ENCODE peak calls at places on chromosome 9, in five cellular contexts. W is spleen, B is endothelial cell of umbilical vein, A is GM23338, M is sigmoid colon. U is an unnamed sample.
A peak's percentile ranks its signal among the peaks of the same experiment; 100 is the strongest.

GRCh38 chr9:138069731-138070456 is 192.3 kb downstream of the CACNA1B start:
- DNase-seq in A (no peak), M (no peak), W (peak; percentile 61), B (no peak), U (peak; percentile 81)

GRCh38 chr9:123346026-123346425 is 10.0 kb upstream of the CRB2 start:
- DNase-seq in W (no peak), B (no peak), M (no peak), A (no peak), U (no peak)

GRCh38 chr9:89549031-89549644 is 51.2 kb upstream of the SEMA4D start:
- DNase-seq in W (peak; percentile 96), A (peak; percentile 81), M (peak; percentile 82), B (peak; percentile 74), U (no peak)

GRCh38 chr9:112115109-112115508 is 60.0 kb downstream of the SUSD1 start:
- DNase-seq in W (no peak), B (no peak), M (no peak), A (no peak), U (no peak)

GRCh38 chr9:91038483-91039124 is 237.0 kb downstream of the SYK start:
- DNase-seq in B (no peak), W (no peak), A (no peak), M (no peak), U (peak; percentile 83)

GRCh38 chr9:114603183-114603582 is 7.9 kb upstream of the TMEM268 start:
- DNase-seq in B (no peak), W (no peak), M (no peak), A (no peak), U (no peak)

GRCh38 chr9:77987104-77987656 is 44.4 kb downstream of the GNAQ start:
- DNase-seq in B (no peak), M (no peak), W (no peak), A (no peak), U (no peak)

GRCh38 chr9:117616436-117616835 is 87.8 kb upstream of the TLR4 start:
- DNase-seq in B (no peak), M (no peak), A (no peak), W (no peak), U (no peak)

GRCh38 chr9:34590376-34591090 is 1.0 kb upstream of the CNTFR start:
- DNase-seq in A (peak; percentile 66), W (peak; percentile 71), M (peak; percentile 75), B (peak; percentile 19), U (no peak)

GRCh38 chr9:86891886-86892437 is 55.3 kb downstream of the GAS1 start:
- DNase-seq in A (no peak), W (no peak), B (no peak), M (no peak), U (no peak)

GRCh38 chr9:86077286-86077685 is 22.1 kb downstream of the GOLM1 start:
- DNase-seq in M (peak; percentile 89), B (no peak), A (no peak), W (no peak), U (no peak)

GRCh38 chr9:130301483-130302286 is 36.1 kb downstream of the HMCN2 start:
- DNase-seq in M (peak; percentile 93), W (no peak), A (no peak), B (no peak), U (no peak)

GRCh38 chr9:107705521-107705920 is 216.0 kb upstream of the KLF4 start:
- DNase-seq in B (no peak), W (no peak), A (no peak), M (no peak), U (no peak)

GRCh38 chr9:114072181-114073140 is 5.6 kb downstream of the AMBP start:
- DNase-seq in A (peak; percentile 49), W (peak; percentile 51), B (no peak), M (peak; percentile 75), U (no peak)

GRCh38 chr9:34328500-34328982 is 527 bp downstream of the KIF24 start:
- DNase-seq in M (no peak), A (peak; percentile 44), W (no peak), B (no peak), U (no peak)

GRCh38 chr9:108486791-108487190 is 369.0 kb downstream of the ACTL7B start:
- DNase-seq in A (no peak), M (no peak), B (no peak), W (no peak), U (no peak)

GRCh38 chr9:29514336-29514735 is 1941.1 kb upstream of the C9orf72 start:
- DNase-seq in B (no peak), W (no peak), M (no peak), A (peak; percentile 54), U (no peak)

GRCh38 chr9:14190240-14190639 is 123.7 kb downstream of the NFIB start:
- DNase-seq in W (no peak), M (no peak), B (no peak), A (no peak), U (no peak)

GRCh38 chr9:110531776-110532175 is 47.8 kb downstream of the SVEP1 start:
- DNase-seq in M (no peak), B (peak; percentile 31), W (no peak), A (no peak), U (no peak)

GRCh38 chr9:32406046-32406445 is 21.6 kb downstream of the ACO1 start:
- DNase-seq in B (no peak), M (no peak), W (no peak), A (no peak), U (no peak)

GRCh38 chr9:69771775-69772418 is 12.1 kb upstream of the PTAR1 start:
- DNase-seq in W (no peak), M (no peak), A (no peak), B (no peak), U (no peak)

GRCh38 chr9:124897570-124898460 is 35.9 kb downstream of the ARPC5L start:
- DNase-seq in W (no peak), A (no peak), M (no peak), B (no peak), U (no peak)

GRCh38 chr9:11235061-11235460 is 622.3 kb upstream of the PTPRD start:
- DNase-seq in B (no peak), A (no peak), M (no peak), W (no peak), U (no peak)

GRCh38 chr9:35564658-35565061 is 40.4 kb upstream of the TESK1 start:
- DNase-seq in W (no peak), B (no peak), A (no peak), M (no peak), U (no peak)

GRCh38 chr9:78167356-78167755 is 68.5 kb upstream of the CEP78 start:
- DNase-seq in W (no peak), B (peak; percentile 86), M (no peak), A (peak; percentile 7), U (no peak)

GRCh38 chr9:137670391-137671195 is 51.8 kb downstream of the EHMT1 start:
- DNase-seq in B (no peak), M (peak; percentile 60), W (peak; percentile 68), A (peak; percentile 57), U (no peak)

GRCh38 chr9:13721481-13722235 is 442.2 kb upstream of the MPDZ start:
- DNase-seq in M (no peak), W (no peak), A (no peak), B (no peak), U (no peak)

GRCh38 chr9:14165376-14166035 is 148.4 kb downstream of the NFIB start:
- DNase-seq in A (no peak), W (no peak), B (no peak), M (no peak), U (no peak)

GRCh38 chr9:81737871-81738507 is 48.6 kb upstream of the TLE1 start:
- DNase-seq in M (no peak), W (no peak), B (no peak), A (no peak), U (no peak)

GRCh38 chr9:682633-683508 is 158.6 kb upstream of the DMRT1 start:
- DNase-seq in W (no peak), A (no peak), M (no peak), B (peak; percentile 94), U (no peak)

GRCh38 chr9:6692433-6692832 is 46.9 kb upstream of the GLDC start:
- DNase-seq in B (no peak), M (no peak), A (no peak), W (no peak), U (no peak)

GRCh38 chr9:83714316-83714715 is 6.6 kb upstream of the UBQLN1 start:
- DNase-seq in M (no peak), A (no peak), B (peak; percentile 38), W (no peak), U (no peak)

GRCh38 chr9:16202221-16202620 is 649.4 kb downstream of the CCDC171 start:
- DNase-seq in A (no peak), M (no peak), W (no peak), B (no peak), U (no peak)

GRCh38 chr9:112777914-112778313 is 27.4 kb downstream of the SNX30 start:
- DNase-seq in B (no peak), M (no peak), A (no peak), W (no peak), U (no peak)

GRCh38 chr9:80387828-80388227 is 816.1 kb downstream of the TLE4 start:
- DNase-seq in B (no peak), W (no peak), A (no peak), M (no peak), U (no peak)

GRCh38 chr9:71121275-71122168 is at the start of gene TRPM3:
- DNase-seq in M (no peak), B (no peak), A (peak; percentile 89), W (no peak), U (no peak)
- TF ChIP-seq POLR2AphosphoS5 in M (no peak), B (no peak), A (peak; percentile 42), W (no peak), U (no peak)

GRCh38 chr9:121299467-121300282 is 31.7 kb downstream of the GSN start:
- DNase-seq in W (peak; percentile 87), M (peak; percentile 93), B (peak; percentile 41), A (peak; percentile 47), U (no peak)
- H3K4me3 ChIP-seq in W (peak overlapping the region; percentile 59), M (peak overlapping the region; percentile 62), B (peak overlapping the region; percentile 52), A (peak overlapping the region; percentile 70), U (peak overlapping the region; percentile 70)

DNA sequence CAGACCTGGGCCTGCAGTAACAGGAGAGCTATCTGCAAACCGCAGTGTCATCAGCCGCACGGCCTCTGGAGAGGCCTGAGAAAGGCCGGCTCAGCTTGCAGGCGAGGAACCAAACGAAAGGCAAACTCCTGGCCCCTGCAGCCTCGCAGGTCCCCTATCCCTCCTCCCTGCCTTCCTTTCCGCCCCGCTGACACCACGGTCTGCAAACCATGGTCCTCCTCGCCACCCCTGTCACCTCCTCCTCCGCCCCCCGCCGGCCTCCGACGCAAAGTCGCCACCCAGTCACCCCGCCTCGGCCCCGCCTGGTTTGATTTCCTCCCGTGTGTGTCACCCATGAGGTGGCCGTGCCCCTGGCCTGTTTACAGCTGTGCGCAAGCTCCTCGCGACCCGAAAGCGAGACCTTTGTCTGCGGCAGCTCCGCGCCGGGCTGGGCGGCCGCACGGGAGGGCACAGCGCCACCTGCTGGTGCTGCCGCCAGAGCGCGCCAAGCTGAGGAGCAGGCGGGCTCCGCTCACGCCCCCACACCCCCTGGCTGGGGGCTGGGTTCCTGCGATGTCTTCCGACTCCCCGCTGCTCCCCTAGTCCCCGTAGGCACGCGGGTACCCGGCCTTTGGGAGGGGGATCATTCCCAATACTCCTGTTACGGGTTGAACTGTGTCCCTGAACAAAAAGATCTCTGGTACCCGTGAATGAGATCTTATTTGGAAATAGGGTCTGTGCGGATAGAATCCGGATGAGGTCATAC is 19.4 kb downstream of the GBGT1 start:
- DNase-seq in W (peak; percentile 96), M (peak; percentile 88), A (peak; percentile 86), B (peak; percentile 69), U (no peak)
- TF ChIP-seq POLR2AphosphoS5 in W (peak; percentile 87), M (no peak), A (no peak), B (no peak), U (peak; percentile 42)

DNA sequence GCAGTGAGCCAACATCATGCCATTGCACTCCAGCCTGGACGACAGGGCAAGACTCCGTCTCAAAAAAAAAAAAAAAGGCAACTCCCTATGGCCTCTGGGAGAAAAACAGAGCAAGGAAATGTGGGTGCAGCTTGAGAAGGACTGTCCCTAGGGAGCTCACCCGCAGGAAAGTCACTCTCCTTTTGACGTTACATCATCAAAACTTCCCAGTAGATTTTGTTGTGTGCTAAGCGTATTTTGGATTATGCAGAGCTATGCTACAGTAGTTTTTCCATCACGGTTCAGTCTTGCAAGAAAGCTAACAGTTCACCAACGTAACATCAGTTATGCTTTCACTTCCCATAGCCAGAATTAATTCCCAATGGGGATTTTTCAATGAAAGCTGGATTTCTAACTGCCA is 138.8 kb downstream of the HSD17B3 start:
- DNase-seq in W (no peak), A (no peak), M (peak; percentile 7), B (no peak), U (no peak)
- H3K4me3 ChIP-seq in W (no peak overlapping the region), A (no peak overlapping the region), M (no peak overlapping the region), B (no peak overlapping the region), U (no peak overlapping the region)

U was measured in vagina.